ENCODE peak calls at places on chromosomes 5 and 9, in four cellular contexts. L, X, Q and B are unnamed samples.

GRCh38 chr5:169548315-169548714 is 35.3 kb upstream of the SPDL1 start:
- DNase-seq in L (peak; percentile 38), X (peak; percentile 72), Q (no peak), B (no peak)

GRCh38 chr9:8486095-8486494 is 686.5 kb upstream of the DMAC1 start:
- DNase-seq in Q (no peak), X (peak; percentile 25), L (no peak), B (no peak)

GRCh38 chr5:148224131-148224742 is 14.1 kb upstream of the MARCOL start:
- DNase-seq in L (peak; percentile 93), Q (no peak), X (no peak), B (peak; percentile 94)

GRCh38 chr9:111731916-111732315 is 62.8 kb downstream of the SHOC1 start:
- DNase-seq in X (no peak), L (peak; percentile 84), Q (no peak), B (peak; percentile 71)

GRCh38 chr9:87716141-87716540 is 9.8 kb upstream of the CTSL start:
- DNase-seq in X (peak; percentile 56), Q (no peak), L (no peak), B (no peak)

GRCh38 chr5:128426090-128426534 is 111.9 kb downstream of the FBN2 start:
- DNase-seq in L (no peak), Q (no peak), X (no peak), B (no peak)

GRCh38 chr5:51484326-51484725 is 101.1 kb downstream of the ISL1 start:
- DNase-seq in L (no peak), X (no peak), Q (no peak), B (peak; percentile 60)

GRCh38 chr9:73118297-73118696 is 33.4 kb upstream of the ANXA1 start:
- DNase-seq in X (no peak), L (peak; percentile 76), Q (no peak), B (no peak)

GRCh38 chr5:16856531-16856930 is 79.6 kb downstream of the MYO10 start:
- DNase-seq in Q (no peak), L (peak; percentile 76), X (no peak), B (peak; percentile 92)

GRCh38 chr5:121462441-121462840 is 389.2 kb upstream of the FTMT start:
- DNase-seq in L (no peak), Q (no peak), X (no peak), B (no peak)

GRCh38 chr9:115126406-115126805 is 8.4 kb upstream of the TNC start:
- DNase-seq in Q (no peak), L (no peak), X (no peak), B (no peak)

GRCh38 chr9:6413365-6414263 is 615 bp downstream of the UHRF2 start:
- DNase-seq in L (peak; percentile 42), X (peak; percentile 61), Q (peak; percentile 42), B (no peak)

GRCh38 chr5:81230429-81230828 is 2.7 kb upstream of the CKMT2 start:
- DNase-seq in L (no peak), Q (no peak), X (no peak), B (no peak)

GRCh38 chr5:64690417-64691151 is at the start of gene SHISAL2B:
- DNase-seq in L (peak; percentile 50), Q (no peak), X (peak; percentile 35), B (peak; percentile 48)

GRCh38 chr9:133323991-133324703 is 11.8 kb downstream of the SURF6 start:
- DNase-seq in Q (no peak), X (no peak), L (no peak), B (no peak)

GRCh38 chr5:54944364-54944763 is 41.0 kb downstream of the ESM1 start:
- DNase-seq in Q (peak; percentile 33), L (peak; percentile 17), X (peak; percentile 27), B (peak; percentile 24)

GRCh38 chr5:53041071-53041692 is 52.0 kb downstream of the ITGA2 start:
- DNase-seq in Q (peak; percentile 80), X (no peak), L (no peak), B (no peak)

GRCh38 chr5:94021246-94021645 is 279.8 kb upstream of the POU5F2 start:
- DNase-seq in X (no peak), L (peak; percentile 63), Q (no peak), B (peak; percentile 73)

GRCh38 chr5:177232761-177233160 is 70.8 kb downstream of the RAB24 start:
- DNase-seq in L (peak; percentile 33), X (no peak), Q (no peak), B (peak; percentile 80)

GRCh38 chr9:88523056-88523455 is 11.9 kb upstream of the NXNL2 start:
- DNase-seq in Q (no peak), L (peak; percentile 49), X (no peak), B (no peak)

GRCh38 chr9:108869092-108869725 is 7.1 kb downstream of the ACTL7A start:
- DNase-seq in L (peak; percentile 65), X (peak; percentile 64), Q (no peak), B (peak; percentile 48)

GRCh38 chr9:98805506-98806272 is 1.8 kb upstream of the GALNT12 start:
- DNase-seq in Q (no peak), L (peak; percentile 92), X (peak; percentile 74), B (peak; percentile 60)

GRCh38 chr5:153618857-153619256 is 128.4 kb downstream of the GRIA1 start:
- DNase-seq in X (no peak), Q (no peak), L (no peak), B (no peak)

GRCh38 chr5:35214051-35214450 is 16.2 kb downstream of the PRLR start:
- DNase-seq in Q (no peak), X (no peak), L (no peak), B (no peak)

GRCh38 chr5:18744990-18745590 is 1110.8 kb downstream of the TAF11L14 start:
- DNase-seq in Q (peak; percentile 86), L (no peak), X (no peak), B (no peak)

GRCh38 chr5:179266291-179267070 is 78.8 kb downstream of the ADAMTS2 start:
- DNase-seq in L (no peak), X (peak; percentile 4), Q (no peak), B (no peak)

GRCh38 chr9:14346301-14346721 is 32.4 kb upstream of the NFIB start:
- DNase-seq in L (no peak), Q (no peak), X (no peak), B (no peak)

GRCh38 chr5:92805446-92805845 is 775.6 kb downstream of the NR2F1-AS1 start:
- DNase-seq in X (no peak), Q (no peak), L (no peak), B (no peak)

GRCh38 chr9:129597355-129598088 is 23.4 kb downstream of the C9orf50 start:
- DNase-seq in Q (no peak), X (peak; percentile 91), L (peak; percentile 32), B (peak; percentile 21)

GRCh38 chr5:150189728-150190502 is at the start of gene SLC6A7:
- DNase-seq in L (no peak), X (no peak), Q (no peak), B (no peak)

GRCh38 chr9:105401651-105402050 is 46.2 kb upstream of the FSD1L start:
- DNase-seq in L (no peak), Q (no peak), X (no peak), B (no peak)

GRCh38 chr5:51386916-51387853 is 3.9 kb downstream of the ISL1 start:
- DNase-seq in L (no peak), X (peak; percentile 40), Q (no peak), B (peak; percentile 64)

GRCh38 chr9:38068616-38068865 is 486 bp downstream of the SHB start:
- DNase-seq in X (peak; percentile 82), L (peak; percentile 57), Q (peak; percentile 51), B (no peak)

GRCh38 chr9:134322781-134323241 is 3.4 kb upstream of the RXRA start:
- DNase-seq in Q (no peak), L (no peak), X (no peak), B (no peak)

GRCh38 chr9:120210301-120210700 is 369.7 kb downstream of the CDK5RAP2 start:
- DNase-seq in Q (no peak), X (no peak), L (no peak), B (no peak)

GRCh38 chr5:73966411-73966810 is 340.4 kb downstream of the ARHGEF28 start:
- DNase-seq in Q (no peak), X (no peak), L (peak; percentile 76), B (no peak)

GRCh38 chr5:73968246-73968645 is 342.2 kb downstream of the ARHGEF28 start:
- DNase-seq in Q (no peak), L (no peak), X (no peak), B (no peak)

GRCh38 chr5:73969195-73970059 is 343.4 kb downstream of the ARHGEF28 start:
- DNase-seq in Q (no peak), X (no peak), L (no peak), B (no peak)

GRCh38 chr5:73967347-73967746 is 341.4 kb downstream of the ARHGEF28 start:
- DNase-seq in L (peak; percentile 55), X (no peak), Q (no peak), B (no peak)

GRCh38 chr5:73968729-73969128 is 342.7 kb downstream of the ARHGEF28 start:
- DNase-seq in Q (no peak), L (peak; percentile 48), X (no peak), B (no peak)
- TF ChIP-seq CTCF in Q (no peak), L (no peak), X (no peak), B (no peak)

GRCh38 chr5:80125962-80126480 is 90.9 kb downstream of the THBS4 start:
- DNase-seq in Q (no peak), L (peak; percentile 75), X (no peak), B (peak; percentile 81)
- H3K27ac ChIP-seq in Q (no peak overlapping the region), L (no peak overlapping the region), X (no peak overlapping the region), B (peak overlapping the region; percentile 20)

GRCh38 chr5:180332051-180332517 is 21.1 kb downstream of the GFPT2 start:
- DNase-seq in L (no peak), X (no peak), Q (no peak), B (no peak)
- H3K4me1 ChIP-seq in L (no peaks in the 10 kb centered on the region), X (peaks cover 9% of the 10 kb centered on the region), Q (no peaks in the 10 kb centered on the region), B (no peaks in the 10 kb centered on the region)

GRCh38 chr5:159518361-159518760 is 188.1 kb upstream of the IL12B start:
- DNase-seq in Q (no peak), L (no peak), X (no peak), B (peak; percentile 25)

GRCh38 chr5:159519365-159519764 is 189.1 kb upstream of the IL12B start:
- DNase-seq in L (no peak), X (no peak), Q (no peak), B (no peak)

GRCh38 chr5:159514229-159514822 is 184.0 kb upstream of the IL12B start:
- DNase-seq in Q (no peak), L (no peak), X (peak; percentile 62), B (no peak)

GRCh38 chr5:159515197-159515596 is 184.9 kb upstream of the IL12B start:
- DNase-seq in L (no peak), Q (no peak), X (no peak), B (no peak)

DNA sequence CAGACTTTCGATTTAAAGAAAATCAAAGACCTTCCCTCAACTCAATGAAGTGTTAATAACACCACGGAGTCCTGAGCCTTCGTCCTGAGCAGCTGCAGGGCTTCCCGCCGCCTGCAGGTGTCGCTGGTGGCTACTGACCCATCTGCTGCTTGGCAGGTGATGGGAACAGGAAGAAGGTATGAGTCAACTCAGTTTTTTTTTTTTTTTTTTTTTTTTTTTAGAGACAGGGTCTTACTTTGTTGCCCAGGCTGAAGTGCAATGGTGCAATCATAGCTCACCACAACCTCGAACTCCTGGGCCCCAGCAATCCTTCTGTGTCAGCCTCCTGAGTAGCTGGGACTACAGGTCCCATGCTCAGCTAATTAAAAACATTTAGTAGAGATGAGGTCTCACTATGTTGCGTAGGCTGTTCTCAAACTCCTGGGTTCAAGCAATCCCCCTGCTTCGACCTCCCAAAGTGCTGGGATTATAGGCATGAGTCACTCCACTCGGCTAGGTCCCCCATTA is 185.7 kb upstream of the IL12B start:
- DNase-seq in X (peak; percentile 69), Q (peak; percentile 77), L (peak; percentile 54), B (no peak)
- TF ChIP-seq CTCF in X (peak; percentile 73), Q (peak; percentile 86), L (peak; percentile 95), B (peak; percentile 86)